ENCODE peak calls at places on chromosomes 3 and 15, in seven cellular contexts. F is RWPE2; D is neuronal stem cell; Z is CD8-positive, alpha-beta memory T cell; K is mesendoderm; V is CD8-positive, alpha-beta T cell; X is MM.1S. T is an unnamed sample.

GRCh38 chr3:157042226-157042625 is 117.7 kb downstream of the CCNL1 start:
- DNase-seq in V (no peak), F (no peak), X (no peak), Z (no peak), D (no peak), K (no peak), T (no peak)

GRCh38 chr15:90762109-90762508 is 45.0 kb downstream of the BLM start:
- DNase-seq in X (no peak), F (no peak), Z (no peak), D (no peak), V (no peak), K (peak; percentile 14), T (peak; percentile 74)

GRCh38 chr3:164332856-164333802 is 745.2 kb downstream of the SI start:
- DNase-seq in D (peak; percentile 46), Z (no peak), X (no peak), F (no peak), K (peak; percentile 96), V (no peak), T (no peak)

GRCh38 chr3:77038468-77038927 is 1.4 kb upstream of the ROBO2 start:
- DNase-seq in F (peak; percentile 61), D (peak; percentile 85), X (peak; percentile 78), Z (no peak), V (no peak), K (peak; percentile 96), T (no peak)

GRCh38 chr3:197889204-197889930 is 60.6 kb upstream of the RPL35A start:
- DNase-seq in Z (no peak), X (no peak), F (no peak), K (peak; percentile 75), V (no peak), D (no peak), T (no peak)

GRCh38 chr3:45225465-45226205 is 452 bp downstream of the TMEM158 start:
- DNase-seq in V (peak; percentile 45), X (peak; percentile 54), D (peak; percentile 27), K (peak; percentile 42), F (no peak), Z (peak; percentile 10), T (peak; percentile 57)

GRCh38 chr3:185283374-185283935 is 29.6 kb upstream of the EHHADH start:
- DNase-seq in F (no peak), K (no peak), D (no peak), Z (no peak), V (no peak), X (no peak), T (no peak)

GRCh38 chr3:120428904-120429303 is 21.9 kb downstream of the FSTL1 start:
- DNase-seq in K (no peak), Z (no peak), V (no peak), X (no peak), D (no peak), F (no peak), T (no peak)

GRCh38 chr15:78316211-78317077 is 17.0 kb upstream of the SKIC8 start:
- DNase-seq in K (peak; percentile 35), V (no peak), F (peak; percentile 58), X (no peak), Z (no peak), D (no peak), T (no peak)

GRCh38 chr3:117200962-117201361 is 491.4 kb downstream of the TUSC7 start:
- DNase-seq in F (no peak), V (no peak), Z (no peak), K (no peak), X (no peak), D (no peak), T (no peak)

GRCh38 chr3:186826978-186827857 is 15.3 kb upstream of the ADIPOQ start:
- DNase-seq in F (peak; percentile 78), X (peak; percentile 97), Z (peak; percentile 87), D (peak; percentile 85), V (peak; percentile 82), K (peak; percentile 87), T (peak; percentile 93)

GRCh38 chr3:140529096-140529495 is 148.8 kb upstream of the TRIM42 start:
- DNase-seq in V (no peak), X (no peak), F (peak; percentile 96), D (no peak), K (peak; percentile 35), Z (no peak), T (no peak)

GRCh38 chr15:44735482-44736260 is 657 bp upstream of the TRIM69 start:
- DNase-seq in K (peak; percentile 11), Z (no peak), D (no peak), V (peak; percentile 52), F (no peak), X (no peak), T (peak; percentile 81)

GRCh38 chr3:187661267-187661666 is 8.9 kb downstream of the SST start:
- DNase-seq in D (no peak), V (no peak), X (no peak), Z (no peak), K (no peak), F (no peak), T (no peak)

GRCh38 chr3:75192065-75192658 is 472.0 kb upstream of the FRG2C start:
- DNase-seq in X (peak; percentile 70), V (peak; percentile 31), F (no peak), Z (peak; percentile 11), D (peak; percentile 17), K (peak; percentile 65), T (no peak)

GRCh38 chr15:74443100-74443909 is 9.5 kb upstream of the SEMA7A start:
- DNase-seq in D (no peak), F (peak; percentile 42), X (no peak), V (no peak), K (no peak), Z (no peak), T (peak; percentile 34)

GRCh38 chr15:74444106-74445062 is 10.6 kb upstream of the SEMA7A start:
- DNase-seq in K (no peak), X (no peak), D (no peak), F (peak; percentile 52), Z (no peak), V (no peak), T (no peak)

GRCh38 chr15:74442604-74443003 is 8.8 kb upstream of the SEMA7A start:
- DNase-seq in X (no peak), Z (no peak), F (peak; percentile 65), K (no peak), D (no peak), V (no peak), T (peak; percentile 22)

GRCh38 chr15:74441248-74441939 is 7.6 kb upstream of the SEMA7A start:
- DNase-seq in K (no peak), V (no peak), X (no peak), F (peak; percentile 54), D (no peak), Z (no peak), T (peak; percentile 8)

GRCh38 chr15:74442063-74442462 is 8.3 kb upstream of the SEMA7A start:
- DNase-seq in F (peak; percentile 34), Z (no peak), D (no peak), K (no peak), V (no peak), X (no peak), T (peak; percentile 37)
- H3K27ac ChIP-seq in F (no peak overlapping the region), Z (no peak overlapping the region), D (no peak overlapping the region), K (no peak overlapping the region), V (no peak overlapping the region), X (no peak overlapping the region), T (no peak overlapping the region)

DNA sequence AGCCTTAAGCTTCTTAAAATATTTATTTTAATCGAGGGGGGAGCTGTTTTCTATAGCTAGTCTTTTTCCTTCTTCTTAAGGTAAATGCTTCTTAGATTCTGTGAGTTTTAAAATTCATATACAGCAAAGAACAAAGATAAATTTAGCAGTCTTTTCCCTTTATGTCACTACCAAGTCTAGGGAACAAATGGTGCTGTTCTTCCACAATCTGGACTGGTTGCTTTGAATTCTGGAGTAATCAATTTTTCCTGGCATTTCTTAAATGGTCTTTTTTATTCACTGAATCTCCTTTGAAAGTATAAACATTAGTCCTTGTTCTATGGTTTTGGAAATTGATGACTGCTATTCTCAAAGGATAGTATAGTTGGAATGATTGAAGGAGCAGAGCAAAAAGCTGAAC is 82.8 kb downstream of the CHL1 start:
- DNase-seq in X (no peak), F (no peak), K (no peak), V (no peak), D (no peak), Z (no peak), T (no peak)
- H3K4me3 ChIP-seq in X (no peak overlapping the region), F (no peak overlapping the region), K (no peak overlapping the region), V (no peak overlapping the region), D (no peak overlapping the region), Z (no peak overlapping the region), T (no peak overlapping the region)

GRCh38 chr15:100204211-100204610 is 137.6 kb downstream of the ADAMTS17 start:
- DNase-seq in V (no peak), K (no peak), D (no peak), F (peak; percentile 5), Z (no peak), X (no peak), T (no peak)
- H3K4me1 ChIP-seq in V (peaks cover 17% of the 10 kb centered on the region), K (no peaks in the 10 kb centered on the region), D (no peaks in the 10 kb centered on the region), F (no peaks in the 10 kb centered on the region), Z (peaks cover 21% of the 10 kb centered on the region), X (no peaks in the 10 kb centered on the region), T (no peaks in the 10 kb centered on the region)

GRCh38 chr15:65916664-65917406 is 47.5 kb downstream of the RAB11A start:
- DNase-seq in Z (no peak), V (no peak), K (peak; percentile 82), X (no peak), F (peak; percentile 70), D (peak; percentile 74), T (peak; percentile 62)
- H3K27ac ChIP-seq in Z (no peak overlapping the region), V (no peak overlapping the region), K (no peak overlapping the region), X (no peak overlapping the region), F (no peak overlapping the region), D (no peak overlapping the region), T (no peak overlapping the region)

DNA sequence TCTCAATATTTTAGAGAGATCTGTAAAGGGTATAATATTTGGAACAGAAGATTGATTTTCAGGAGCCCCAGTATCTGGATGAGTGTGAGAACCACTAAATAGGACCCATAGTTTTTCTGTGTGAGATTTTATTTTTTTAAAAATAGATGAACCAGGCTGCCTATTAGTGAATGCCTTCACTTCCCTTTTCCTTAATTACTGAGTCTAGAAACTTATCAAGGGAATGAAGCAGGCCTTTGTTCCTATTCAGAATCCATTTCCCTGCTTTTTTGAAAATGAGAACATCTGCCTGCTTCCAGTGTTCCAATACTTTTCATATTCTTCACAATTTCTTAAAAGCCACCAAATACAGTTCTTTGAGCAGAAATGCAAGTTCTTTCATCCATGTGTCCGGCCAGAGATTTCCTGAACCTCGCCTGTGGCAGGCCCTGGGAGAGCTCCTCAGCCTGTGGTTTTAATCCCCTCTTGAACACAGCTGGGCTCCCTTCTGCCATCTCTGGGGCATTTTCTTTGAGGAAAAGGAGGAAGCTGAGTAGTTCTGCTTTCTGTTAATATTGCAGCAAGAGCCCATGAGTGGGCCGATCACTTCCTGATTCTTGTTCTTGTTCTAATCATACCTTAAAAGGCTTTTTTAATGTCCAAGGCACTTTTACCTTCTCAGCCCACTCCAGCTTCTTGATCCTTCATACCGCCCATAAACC is 4.7 kb downstream of the EHD4 start:
- DNase-seq in F (no peak), K (no peak), D (no peak), V (no peak), Z (no peak), X (no peak), T (peak; percentile 70)
- H3K4me3 ChIP-seq in F (no peak overlapping the region), K (no peak overlapping the region), D (no peak overlapping the region), V (no peak overlapping the region), Z (no peak overlapping the region), X (no peak overlapping the region), T (no peak overlapping the region)

GRCh38 chr3:86921981-86922680 is 68.8 kb downstream of the VGLL3 start:
- DNase-seq in V (no peak), D (no peak), X (no peak), F (no peak), Z (no peak), K (no peak), T (no peak)
- H3K4me1 ChIP-seq in V (no peaks in the 10 kb centered on the region), D (no peaks in the 10 kb centered on the region), X (no peaks in the 10 kb centered on the region), F (peaks cover 20% of the 10 kb centered on the region), Z (no peaks in the 10 kb centered on the region), K (no peaks in the 10 kb centered on the region), T (no peaks in the 10 kb centered on the region)

T was measured in aorta.